ENCODE peak calls at places on chromosome 3, in five cellular contexts. M, B, W, X and H are unnamed samples.

GRCh38 chr3:163185721-163186350 is 1689.2 kb downstream of the OTOL1 start:
- DNase-seq in W (no peak), M (no peak), X (no peak), B (no peak), H (no peak)

GRCh38 chr3:52907497-52907896 is 10.1 kb upstream of the STIMATE start:
- DNase-seq in W (no peak), M (no peak), B (no peak), X (no peak), H (no peak)

GRCh38 chr3:104102386-104102785 is 1264.3 kb upstream of the ALCAM start:
- DNase-seq in X (no peak), M (no peak), B (no peak), W (peak; percentile 79), H (peak; percentile 42)

GRCh38 chr3:79947469-79947868 is 179.7 kb upstream of the ROBO1 start:
- DNase-seq in B (no peak), W (no peak), X (no peak), M (no peak), H (no peak)

GRCh38 chr3:46656778-46657556 is 36.5 kb downstream of the ALS2CL start:
- DNase-seq in M (no peak), W (no peak), X (no peak), B (no peak), H (no peak)

GRCh38 chr3:64541803-64542202 is 146.0 kb downstream of the ADAMTS9 start:
- DNase-seq in W (no peak), B (no peak), X (no peak), M (no peak), H (no peak)

GRCh38 chr3:195895078-195895899 is 13.1 kb downstream of the TNK2 start:
- DNase-seq in W (peak; percentile 80), X (no peak), M (peak; percentile 60), B (peak; percentile 49), H (no peak)

GRCh38 chr3:53730565-53730964 is 115.7 kb downstream of the CHDH start:
- DNase-seq in M (no peak), X (no peak), B (no peak), W (no peak), H (no peak)

GRCh38 chr3:9782777-9783176 is 9.5 kb downstream of the TADA3 start:
- DNase-seq in W (peak; percentile 51), X (no peak), M (no peak), B (no peak), H (no peak)

GRCh38 chr3:149020196-149020838 is 29.0 kb downstream of the GYG1 start:
- DNase-seq in B (no peak), M (no peak), W (no peak), X (no peak), H (no peak)

GRCh38 chr3:107988464-107989156 is 102.2 kb downstream of the CD47 start:
- DNase-seq in W (no peak), X (no peak), B (peak; percentile 3), M (no peak), H (no peak)

GRCh38 chr3:107983247-107983646 is 107.6 kb downstream of the CD47 start:
- DNase-seq in X (no peak), W (no peak), M (no peak), B (no peak), H (no peak)

GRCh38 chr3:107986505-107986904 is 104.3 kb downstream of the CD47 start:
- DNase-seq in M (no peak), B (no peak), X (no peak), W (no peak), H (no peak)

GRCh38 chr3:107987036-107987557 is 103.7 kb downstream of the CD47 start:
- DNase-seq in W (no peak), B (no peak), X (peak; percentile 45), M (no peak), H (no peak)

DNA sequence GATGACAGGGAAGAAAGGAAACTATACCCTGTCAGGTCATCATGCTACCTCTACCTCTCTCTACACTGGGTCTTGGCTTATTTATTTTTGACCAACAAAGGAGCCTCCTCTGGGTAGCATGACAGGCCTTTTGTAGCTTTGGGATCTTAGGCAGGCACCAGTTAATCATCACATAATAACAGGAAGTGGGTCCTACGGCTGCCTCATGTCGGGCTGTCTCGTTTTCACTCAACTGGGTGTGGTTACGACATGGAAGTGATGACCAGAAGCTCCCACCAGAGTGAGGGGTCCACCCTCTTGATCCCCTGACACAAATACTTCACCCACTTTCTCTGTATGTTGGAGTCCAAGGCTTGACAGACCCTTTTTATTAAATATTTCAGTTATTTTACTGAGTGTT is 105.3 kb downstream of the CD47 start:
- DNase-seq in X (no peak), W (no peak), M (no peak), B (no peak), H (no peak)
- H3K4me1 ChIP-seq in X (peaks cover 9% of the 10 kb centered on the region), W (no peaks in the 10 kb centered on the region), M (peaks cover 6% of the 10 kb centered on the region), B (peaks cover 14% of the 10 kb centered on the region), H (no peaks in the 10 kb centered on the region)

GRCh38 chr3:94101860-94102259 is 39.0 kb downstream of the NSUN3 start:
- DNase-seq in W (no peak), B (no peak), M (no peak), X (no peak), H (no peak)
- H3K4me1 ChIP-seq in W (peaks cover 2% of the 10 kb centered on the region), B (no peaks in the 10 kb centered on the region), M (no peaks in the 10 kb centered on the region), X (no peaks in the 10 kb centered on the region), H (peaks cover 4% of the 10 kb centered on the region)

GRCh38 chr3:36909181-36909580 is 35.7 kb downstream of the TRANK1 start:
- DNase-seq in X (no peak), M (no peak), B (no peak), W (no peak), H (no peak)

GRCh38 chr3:36909666-36910065 is 35.2 kb downstream of the TRANK1 start:
- DNase-seq in M (no peak), B (no peak), X (no peak), W (no peak), H (no peak)

GRCh38 chr3:36906504-36907149 is 38.2 kb downstream of the TRANK1 start:
- DNase-seq in X (no peak), B (no peak), M (no peak), W (peak; percentile 66), H (no peak)

GRCh38 chr3:36908647-36909180 is 36.1 kb downstream of the TRANK1 start:
- DNase-seq in X (no peak), M (no peak), B (no peak), W (no peak), H (no peak)

GRCh38 chr3:36907911-36908646 is 36.8 kb downstream of the TRANK1 start:
- DNase-seq in M (peak; percentile 68), B (peak; percentile 60), X (no peak), W (no peak), H (no peak)
- H3K4me1 ChIP-seq in M (peaks cover 44% of the 10 kb centered on the region), B (peaks cover 49% of the 10 kb centered on the region), X (no peaks in the 10 kb centered on the region), W (peaks cover 5% of the 10 kb centered on the region), H (no peaks in the 10 kb centered on the region)

GRCh38 chr3:167823738-167824137 is 88.2 kb downstream of the SERPINI1 start:
- DNase-seq in W (no peak), B (no peak), M (no peak), X (no peak), H (no peak)

GRCh38 chr3:167830007-167830406 is 94.5 kb downstream of the SERPINI1 start:
- DNase-seq in B (no peak), W (no peak), X (no peak), M (no peak), H (no peak)

GRCh38 chr3:167829057-167829456 is 93.5 kb downstream of the SERPINI1 start:
- DNase-seq in M (no peak), X (no peak), W (no peak), B (no peak), H (no peak)
- H3K4me1 ChIP-seq in M (no peaks in the 10 kb centered on the region), X (no peaks in the 10 kb centered on the region), W (no peaks in the 10 kb centered on the region), B (no peaks in the 10 kb centered on the region), H (no peaks in the 10 kb centered on the region)